ENCODE peak calls at places on chromosomes 5 and 9, in nine cellular contexts. T is IMR-90, Q is GM10248, M is GM23338, G is mucosa of descending colon, E is HepG2, I is foreskin fibroblast, O is astrocyte of the spinal cord, H is MCF 10A. S is an unnamed sample.
A peak's percentile ranks its signal among the peaks of the same experiment; 100 is the strongest.

GRCh38 chr5:35420200-35420599 is 189.9 kb upstream of the PRLR start:
- DNase-seq in G (no peak), O (no peak), E (peak; percentile 63), T (no peak), I (no peak), M (no peak), H (no peak), Q (no peak), S (no peak)

GRCh38 chr9:100340224-100340623 is 12.5 kb downstream of the TEX10 start:
- DNase-seq in T (no peak), G (no peak), Q (no peak), E (no peak), O (no peak), H (no peak), I (no peak), M (no peak), S (no peak)

GRCh38 chr9:121819511-121820231 is 168.2 kb downstream of the DAB2IP start:
- DNase-seq in M (peak; percentile 62), O (peak; percentile 25), E (no peak), G (no peak), I (peak; percentile 70), T (peak; percentile 63), H (no peak), Q (no peak), S (no peak)

GRCh38 chr5:9927106-9927505 is 297.0 kb upstream of the TAS2R1 start:
- DNase-seq in H (no peak), T (peak; percentile 25), E (no peak), M (peak; percentile 41), Q (no peak), I (peak; percentile 60), O (peak; percentile 37), G (no peak), S (no peak)

GRCh38 chr5:171630047-171630669 is 155.5 kb upstream of the SMIM23 start:
- DNase-seq in E (no peak), G (peak; percentile 72), Q (no peak), M (peak; percentile 86), H (no peak), O (peak; percentile 52), T (peak; percentile 52), I (peak; percentile 72), S (peak; percentile 17)

GRCh38 chr5:150486402-150487198 is 21.3 kb upstream of the NDST1 start:
- DNase-seq in O (peak; percentile 69), H (peak; percentile 51), E (peak; percentile 71), G (peak; percentile 72), M (peak; percentile 95), Q (peak; percentile 60), I (peak; percentile 68), T (peak; percentile 48), S (peak; percentile 42)

GRCh38 chr5:1642221-1642620 is 118.5 kb upstream of the LPCAT1 start:
- DNase-seq in I (no peak), E (no peak), H (no peak), T (no peak), G (no peak), O (no peak), Q (no peak), M (no peak), S (no peak)

GRCh38 chr5:56170557-56170956 is 62.6 kb downstream of the ANKRD55 start:
- DNase-seq in O (peak; percentile 95), E (no peak), G (no peak), T (peak; percentile 87), I (peak; percentile 50), H (peak; percentile 71), Q (no peak), M (no peak), S (no peak)

GRCh38 chr5:52685621-52686370 is 101.9 kb upstream of the ITGA1 start:
- DNase-seq in H (peak; percentile 14), M (peak; percentile 49), G (no peak), T (no peak), E (no peak), I (no peak), Q (no peak), O (no peak), S (no peak)

GRCh38 chr5:150164640-150165039 is 1.9 kb upstream of the CDX1 start:
- DNase-seq in M (no peak), O (no peak), E (no peak), G (peak; percentile 72), H (no peak), I (peak; percentile 43), T (peak; percentile 25), Q (no peak), S (no peak)

GRCh38 chr9:31582561-31582960 is 801.9 kb upstream of the ACO1 start:
- DNase-seq in Q (no peak), H (no peak), M (no peak), T (no peak), O (no peak), E (no peak), I (no peak), G (no peak), S (no peak)

GRCh38 chr9:31582071-31582470 is 802.4 kb upstream of the ACO1 start:
- DNase-seq in O (no peak), G (no peak), M (no peak), H (no peak), Q (no peak), E (no peak), T (no peak), I (no peak), S (no peak)

GRCh38 chr9:31587176-31587575 is 797.3 kb upstream of the ACO1 start:
- DNase-seq in M (no peak), I (no peak), T (no peak), O (no peak), E (no peak), Q (no peak), G (no peak), H (no peak), S (no peak)

GRCh38 chr9:31588010-31588409 is 796.4 kb upstream of the ACO1 start:
- DNase-seq in M (no peak), O (no peak), T (no peak), E (no peak), I (no peak), G (no peak), Q (no peak), H (no peak), S (no peak)

DNA sequence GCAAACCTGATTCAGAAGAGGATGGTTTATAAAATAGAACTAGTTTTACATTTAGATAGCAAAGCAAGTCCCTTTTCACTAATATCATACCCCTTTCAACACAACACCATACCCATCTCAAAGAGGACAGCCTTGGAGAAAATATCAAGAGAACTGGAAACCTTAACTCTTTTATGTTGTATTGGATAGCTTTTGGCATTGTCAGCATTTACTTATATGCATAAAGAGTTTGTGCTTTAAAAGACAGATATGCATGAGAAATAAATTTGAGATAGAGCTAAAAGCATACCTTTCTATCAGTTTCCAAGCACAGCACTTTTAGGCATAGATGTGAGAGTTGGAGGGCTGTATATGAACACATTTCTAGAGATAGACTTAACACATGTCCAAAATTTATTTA is 799.3 kb upstream of the ACO1 start:
- DNase-seq in H (no peak), M (no peak), T (no peak), G (no peak), O (no peak), Q (no peak), I (no peak), E (no peak), S (no peak)
- TF ChIP-seq CTCF in H (no peak), M (no peak), T (no peak), G (no peak), O (no peak), Q (no peak), I (no peak), E (no peak), S (no peak)

GRCh38 chr5:146401021-146401420 is 46.1 kb upstream of the TCERG1 start:
- DNase-seq in G (no peak), O (no peak), T (no peak), H (no peak), I (no peak), M (no peak), E (no peak), Q (no peak), S (no peak)

GRCh38 chr5:146400206-146400605 is 46.9 kb upstream of the TCERG1 start:
- DNase-seq in G (no peak), M (no peak), O (no peak), E (no peak), T (no peak), Q (no peak), I (no peak), H (no peak), S (no peak)

GRCh38 chr5:146399446-146399845 is 47.7 kb upstream of the TCERG1 start:
- DNase-seq in E (no peak), G (no peak), I (peak; percentile 6), H (no peak), O (no peak), Q (no peak), T (no peak), M (no peak), S (no peak)

DNA sequence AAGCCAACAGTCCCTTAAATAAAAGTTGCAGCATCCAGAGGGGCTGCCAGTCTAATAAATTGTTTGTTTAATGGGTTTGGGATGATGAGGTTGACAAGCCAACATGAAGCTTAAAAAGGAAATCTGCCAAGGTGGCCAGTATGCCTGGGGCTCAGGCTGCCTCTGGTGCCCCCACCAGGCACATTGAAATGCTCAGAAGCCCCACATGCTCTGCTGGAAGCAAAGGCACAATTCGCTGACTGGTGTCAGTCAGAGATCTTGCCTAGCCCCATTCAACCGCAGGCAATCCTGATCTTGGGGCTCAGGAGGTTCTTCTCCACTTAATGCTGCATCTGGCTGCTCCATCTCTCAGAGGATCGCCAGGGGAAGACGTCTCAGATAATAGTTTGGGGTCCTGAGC is 44.2 kb upstream of the TCERG1 start:
- DNase-seq in T (no peak), G (no peak), I (no peak), M (peak; percentile 41), O (no peak), Q (no peak), H (no peak), E (no peak), S (no peak)
- TF ChIP-seq CTCF in T (no peak), G (no peak), I (no peak), M (no peak), O (no peak), Q (no peak), H (no peak), E (no peak), S (no peak)

GRCh38 chr9:114271556-114272510 is 51.1 kb upstream of the ORM1 start:
- DNase-seq in Q (no peak), M (peak; percentile 83), T (peak; percentile 58), I (peak; percentile 54), H (peak; percentile 43), O (peak; percentile 71), E (peak; percentile 28), G (peak; percentile 41), S (peak; percentile 35)
- TF ChIP-seq CTCF in Q (peak; percentile 8), M (peak; percentile 62), T (peak; percentile 52), I (peak; percentile 27), H (no peak), O (peak; percentile 67), E (peak; percentile 64), G (no peak), S (peak; percentile 21)

GRCh38 chr5:158682631-158683030 is 417.1 kb downstream of the EBF1 start:
- DNase-seq in H (no peak), I (no peak), Q (no peak), E (no peak), T (no peak), O (no peak), M (no peak), G (no peak), S (no peak)

GRCh38 chr5:158677490-158677838 is 422.3 kb downstream of the EBF1 start:
- DNase-seq in O (no peak), M (no peak), H (no peak), G (no peak), E (no peak), Q (no peak), T (no peak), I (no peak), S (no peak)

GRCh38 chr5:158679221-158679641 is 420.5 kb downstream of the EBF1 start:
- DNase-seq in G (no peak), M (no peak), T (no peak), E (no peak), Q (no peak), I (peak; percentile 17), O (no peak), H (no peak), S (no peak)

GRCh38 chr5:158676642-158677489 is 422.9 kb downstream of the EBF1 start:
- DNase-seq in M (peak; percentile 80), T (no peak), G (no peak), H (no peak), Q (no peak), O (no peak), E (no peak), I (no peak), S (peak; percentile 21)
- TF ChIP-seq CTCF in M (peak; percentile 71), T (no peak), G (no peak), H (no peak), Q (peak; percentile 20), O (no peak), E (no peak), I (no peak), S (no peak)